ENCODE peak calls at places on chromosomes 5 and 9, in four cellular contexts. F, S, P and Y are unnamed samples.
A peak's percentile ranks its signal among the peaks of the same experiment; 100 is the strongest.

GRCh38 chr5:31237159-31237558 is 43.7 kb downstream of the CDH6 start:
- DNase-seq in F (peak; percentile 29), S (no peak), P (no peak), Y (no peak)

GRCh38 chr5:180652771-180653170 is 3.4 kb upstream of the FLT4 start:
- DNase-seq in F (no peak), S (no peak), P (no peak), Y (no peak)

GRCh38 chr5:95731571-95732554 is 727 bp downstream of the RHOBTB3 start:
- DNase-seq in F (peak; percentile 48), S (peak; percentile 46), P (peak; percentile 54), Y (no peak)

GRCh38 chr9:19642256-19642655 is 146.6 kb downstream of the SLC24A2 start:
- DNase-seq in F (peak; percentile 65), S (no peak), P (no peak), Y (no peak)

GRCh38 chr5:180820788-180821321 is 18.2 kb upstream of the MGAT1 start:
- DNase-seq in F (no peak), S (no peak), P (no peak), Y (no peak)

GRCh38 chr5:58545912-58546311 is 37.0 kb upstream of the RAB3C start:
- DNase-seq in F (no peak), S (no peak), P (no peak), Y (no peak)

GRCh38 chr9:35727676-35728040 is 4.3 kb downstream of the TLN1 start:
- DNase-seq in F (no peak), S (no peak), P (no peak), Y (no peak)

GRCh38 chr5:68134033-68134668 is 81.4 kb upstream of the PIK3R1 start:
- DNase-seq in F (no peak), S (no peak), P (no peak), Y (no peak)